ENCODE peak calls at places on chromosomes 5 and 9, in six cellular contexts. Q, O, Y, R, Z and X are unnamed samples.

GRCh38 chr5:179509239-179509638 is 41.1 kb upstream of the RUFY1 start:
- DNase-seq in Q (no peak), O (no peak), Y (no peak), R (no peak), Z (no peak), X (peak; percentile 21)

GRCh38 chr9:74696520-74696919 is 191.2 kb downstream of the TRPM6 start:
- DNase-seq in Q (no peak), O (no peak), Y (no peak), R (no peak), Z (no peak), X (no peak)

GRCh38 chr9:90007516-90008430 is 403.0 kb downstream of the GADD45G start:
- DNase-seq in Q (no peak), O (no peak), Y (no peak), R (no peak), Z (no peak), X (no peak)

GRCh38 chr9:133855802-133856592 is 117.8 kb upstream of the SARDH start:
- DNase-seq in Q (no peak), O (no peak), Y (no peak), R (no peak), Z (peak; percentile 44), X (peak; percentile 59)

GRCh38 chr9:92616199-92617129 is 53.5 kb downstream of the IPPK start:
- DNase-seq in Q (no peak), O (no peak), Y (no peak), R (no peak), Z (peak; percentile 81), X (no peak)

GRCh38 chr5:93829346-93829745 is 87.9 kb upstream of the POU5F2 start:
- DNase-seq in Q (no peak), O (no peak), Y (no peak), R (no peak), Z (no peak), X (no peak)

GRCh38 chr9:110015759-110016158 is 192.2 kb downstream of the C9orf152 start:
- DNase-seq in Q (no peak), O (no peak), Y (no peak), R (no peak), Z (no peak), X (no peak)

GRCh38 chr5:95417971-95418370 is 26.8 kb downstream of the FAM81B start:
- DNase-seq in Q (no peak), O (no peak), Y (no peak), R (no peak), Z (no peak), X (no peak)

GRCh38 chr9:133763272-133764183 is 25.4 kb upstream of the SARDH start:
- DNase-seq in Q (no peak), O (no peak), Y (no peak), R (no peak), Z (no peak), X (no peak)

GRCh38 chr5:96903300-96903699 is 27.0 kb downstream of the ERAP2 start:
- DNase-seq in Q (no peak), O (no peak), Y (no peak), R (no peak), Z (no peak), X (no peak)

GRCh38 chr5:39503148-39503547 is 78.4 kb upstream of the DAB2 start:
- DNase-seq in Q (no peak), O (no peak), Y (no peak), R (no peak), Z (no peak), X (no peak)

GRCh38 chr9:113604393-113604792 is 140.9 kb downstream of the RGS3 start:
- DNase-seq in Q (no peak), O (no peak), Y (no peak), R (no peak), Z (no peak), X (no peak)
- TF ChIP-seq GABPA in Q (no peak), O (no peak), Y (no peak), R (no peak), Z (no peak), X (no peak)

GRCh38 chr9:94611638-94612068 is 18.0 kb upstream of the FBP2 start:
- DNase-seq in Q (no peak), O (no peak), Y (no peak), R (no peak), Z (no peak), X (no peak)

GRCh38 chr9:94612071-94612470 is 18.4 kb upstream of the FBP2 start:
- DNase-seq in Q (no peak), O (no peak), Y (no peak), R (no peak), Z (peak; percentile 56), X (no peak)

GRCh38 chr9:94607340-94607695 is 13.7 kb upstream of the FBP2 start:
- DNase-seq in Q (no peak), O (no peak), Y (no peak), R (no peak), Z (no peak), X (no peak)

GRCh38 chr9:94610181-94610591 is 16.6 kb upstream of the FBP2 start:
- DNase-seq in Q (no peak), O (no peak), Y (no peak), R (peak; percentile 86), Z (no peak), X (no peak)

GRCh38 chr9:94613003-94613402 is 19.4 kb upstream of the FBP2 start:
- DNase-seq in Q (no peak), O (no peak), Y (no peak), R (no peak), Z (no peak), X (no peak)
- TF ChIP-seq GABPA in Q (no peak), O (no peak), Y (no peak), R (no peak), Z (no peak), X (no peak)

DNA sequence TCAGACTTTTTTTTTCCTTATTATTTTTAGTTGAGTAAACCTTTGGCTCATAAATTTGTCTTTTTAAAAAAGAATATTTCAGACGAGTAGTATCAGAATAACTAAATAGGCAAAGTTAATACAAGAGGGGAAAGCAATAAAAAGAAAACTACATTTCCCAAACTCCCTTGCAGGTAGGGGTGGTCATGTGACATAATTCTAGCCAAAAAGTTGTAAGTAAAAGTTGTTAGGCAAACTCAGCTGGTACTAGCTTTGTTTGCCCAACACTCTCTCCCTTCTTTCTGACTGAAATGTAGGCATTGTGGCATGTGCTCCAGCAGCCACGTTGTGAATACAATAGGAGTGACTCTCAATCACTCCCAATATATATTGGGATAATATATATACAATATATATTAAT is 20.9 kb downstream of the GIN1 start:
- DNase-seq in Q (no peak), O (no peak), Y (no peak), R (no peak), Z (peak; percentile 12), X (no peak)
- TF ChIP-seq GABPA in Q (no peak), O (no peak), Y (no peak), R (no peak), Z (no peak), X (no peak)

DNA sequence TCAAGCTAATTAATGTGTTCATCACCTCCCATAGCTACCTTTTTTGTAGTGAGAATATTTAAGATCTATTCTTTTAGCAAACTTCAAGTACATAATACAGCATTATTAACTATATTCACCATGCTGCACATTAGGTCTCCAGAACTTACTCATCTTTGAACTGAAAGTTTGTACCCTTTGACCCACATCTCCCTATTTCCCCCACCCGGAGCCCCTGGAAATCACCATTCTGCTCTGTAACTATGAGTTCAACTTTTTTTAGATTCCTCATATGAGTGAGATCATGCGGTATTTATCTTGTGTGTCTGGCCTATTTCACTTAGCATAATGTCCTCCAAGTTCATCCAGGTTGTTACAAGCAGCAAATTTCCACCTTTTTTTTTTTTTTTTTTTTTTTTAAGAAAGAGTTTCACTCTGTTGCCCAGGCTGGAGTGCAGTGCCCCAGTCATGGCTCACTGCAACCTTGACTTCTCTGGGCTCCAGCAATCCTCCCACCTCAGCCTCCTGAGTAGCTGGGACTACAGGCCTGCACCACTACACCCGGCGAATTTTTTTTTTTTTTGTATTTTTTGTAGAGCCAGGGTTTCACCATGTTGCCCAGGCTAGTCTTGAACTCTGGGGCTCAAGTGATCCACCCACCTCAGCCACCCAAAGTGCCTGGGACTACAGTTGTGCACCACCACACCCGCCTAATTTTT is 100.4 kb upstream of the SAP30L start:
- DNase-seq in Q (peak; percentile 53), O (no peak), Y (no peak), R (no peak), Z (no peak), X (no peak)
- TF ChIP-seq GABPA in Q (no peak), O (no peak), Y (no peak), R (no peak), Z (no peak), X (no peak)

GRCh38 chr5:15472116-15472515 is 27.9 kb upstream of the FBXL7 start:
- DNase-seq in Q (no peak), O (no peak), Y (no peak), R (no peak), Z (no peak), X (no peak)
- TF ChIP-seq GABPA in Q (no peak), O (no peak), Y (no peak), R (no peak), Z (no peak), X (no peak)

GRCh38 chr5:66966439-66966838 is 230.2 kb downstream of the CD180 start:
- DNase-seq in Q (no peak), O (no peak), Y (no peak), R (no peak), Z (no peak), X (no peak)
- TF ChIP-seq GABPA in Q (no peak), O (no peak), Y (no peak), R (no peak), Z (no peak), X (no peak)